ENCODE peak calls at places on chromosomes 4 and X, in nine cellular contexts. One of them, this sample, is unnamed.
A peak's percentile ranks its signal among the peaks of the same experiment; 100 is the strongest.

GRCh38 chrX:47168495-47169073 is 23.6 kb downstream of the RBM10 start:
- DNase-seq in ascending aorta: peak; percentile 34
- DNase-seq in body of pancreas: no peak
- DNase-seq in KG1: no peak
- DNase-seq in stimulated activated CD8-positive, alpha-beta memory T cell treated with anti-CD3 and anti-CD28 coated beads, Interleukin-15, amount 100 ng/mL, for 24 hours: no peak
- DNase-seq in hypothalamus: no peak
- DNase-seq in Karpas-422: no peak
- DNase-seq in NCI-H187 treated with DMSO at 0.1 percent for 48 hours: no peak
- DNase-seq in type B pancreatic cell: no peak
- DNase-seq in this sample: no peak

GRCh38 chr4:188714907-188715306 is 575.7 kb downstream of the TRIML1 start:
- DNase-seq in ascending aorta: no peak
- DNase-seq in NCI-H187 treated with DMSO at 0.1 percent for 48 hours: no peak
- DNase-seq in body of pancreas: no peak
- DNase-seq in Karpas-422: no peak
- DNase-seq in stimulated activated CD8-positive, alpha-beta memory T cell treated with anti-CD3 and anti-CD28 coated beads, Interleukin-15, amount 100 ng/mL, for 24 hours: no peak
- DNase-seq in KG1: no peak
- DNase-seq in hypothalamus: no peak
- DNase-seq in type B pancreatic cell: no peak
- DNase-seq in this sample: no peak

GRCh38 chrX:14010566-14010965 is 19.1 kb downstream of the GEMIN8 start:
- DNase-seq in Karpas-422: no peak
- DNase-seq in body of pancreas: no peak
- DNase-seq in type B pancreatic cell: no peak
- DNase-seq in NCI-H187 treated with DMSO at 0.1 percent for 48 hours: no peak
- DNase-seq in KG1: no peak
- DNase-seq in stimulated activated CD8-positive, alpha-beta memory T cell treated with anti-CD3 and anti-CD28 coated beads, Interleukin-15, amount 100 ng/mL, for 24 hours: no peak
- DNase-seq in ascending aorta: no peak
- DNase-seq in hypothalamus: no peak
- DNase-seq in this sample: no peak

GRCh38 chrX:49915352-49916222 is 6.8 kb upstream of the CLCN5 start:
- DNase-seq in KG1: peak; percentile 2
- DNase-seq in type B pancreatic cell: no peak
- DNase-seq in hypothalamus: peak; percentile 5
- DNase-seq in body of pancreas: peak; percentile 44
- DNase-seq in Karpas-422: peak; percentile 84
- DNase-seq in ascending aorta: peak; percentile 70
- DNase-seq in NCI-H187 treated with DMSO at 0.1 percent for 48 hours: no peak
- DNase-seq in stimulated activated CD8-positive, alpha-beta memory T cell treated with anti-CD3 and anti-CD28 coated beads, Interleukin-15, amount 100 ng/mL, for 24 hours: no peak
- DNase-seq in this sample: no peak

GRCh38 chr4:52234539-52235174 is 183.6 kb downstream of the SPATA18 start:
- DNase-seq in KG1: no peak
- DNase-seq in Karpas-422: peak; percentile 81
- DNase-seq in ascending aorta: no peak
- DNase-seq in type B pancreatic cell: no peak
- DNase-seq in body of pancreas: no peak
- DNase-seq in hypothalamus: no peak
- DNase-seq in stimulated activated CD8-positive, alpha-beta memory T cell treated with anti-CD3 and anti-CD28 coated beads, Interleukin-15, amount 100 ng/mL, for 24 hours: no peak
- DNase-seq in NCI-H187 treated with DMSO at 0.1 percent for 48 hours: peak; percentile 31
- DNase-seq in this sample: no peak

GRCh38 chrX:6732101-6732500 is 197.2 kb upstream of the VCX3A start:
- DNase-seq in NCI-H187 treated with DMSO at 0.1 percent for 48 hours: no peak
- DNase-seq in KG1: no peak
- DNase-seq in stimulated activated CD8-positive, alpha-beta memory T cell treated with anti-CD3 and anti-CD28 coated beads, Interleukin-15, amount 100 ng/mL, for 24 hours: no peak
- DNase-seq in ascending aorta: no peak
- DNase-seq in body of pancreas: no peak
- DNase-seq in Karpas-422: peak; percentile 62
- DNase-seq in hypothalamus: no peak
- DNase-seq in type B pancreatic cell: no peak
- DNase-seq in this sample: no peak

GRCh38 chr4:83109480-83110221 is 4.9 kb downstream of the PLAC8 start:
- DNase-seq in hypothalamus: no peak
- DNase-seq in KG1: no peak
- DNase-seq in NCI-H187 treated with DMSO at 0.1 percent for 48 hours: peak; percentile 11
- DNase-seq in ascending aorta: no peak
- DNase-seq in type B pancreatic cell: peak; percentile 72
- DNase-seq in Karpas-422: no peak
- DNase-seq in body of pancreas: peak; percentile 30
- DNase-seq in stimulated activated CD8-positive, alpha-beta memory T cell treated with anti-CD3 and anti-CD28 coated beads, Interleukin-15, amount 100 ng/mL, for 24 hours: no peak
- DNase-seq in this sample: no peak

GRCh38 chr4:168712316-168712855 is 215.5 kb downstream of the PALLD start:
- DNase-seq in type B pancreatic cell: no peak
- DNase-seq in hypothalamus: no peak
- DNase-seq in stimulated activated CD8-positive, alpha-beta memory T cell treated with anti-CD3 and anti-CD28 coated beads, Interleukin-15, amount 100 ng/mL, for 24 hours: no peak
- DNase-seq in NCI-H187 treated with DMSO at 0.1 percent for 48 hours: no peak
- DNase-seq in KG1: no peak
- DNase-seq in Karpas-422: no peak
- DNase-seq in ascending aorta: no peak
- DNase-seq in body of pancreas: no peak
- DNase-seq in this sample: no peak

GRCh38 chrX:120741452-120741851 is 111.6 kb upstream of the C1GALT1C1 start:
- DNase-seq in ascending aorta: no peak
- DNase-seq in KG1: no peak
- DNase-seq in hypothalamus: no peak
- DNase-seq in stimulated activated CD8-positive, alpha-beta memory T cell treated with anti-CD3 and anti-CD28 coated beads, Interleukin-15, amount 100 ng/mL, for 24 hours: no peak
- DNase-seq in Karpas-422: no peak
- DNase-seq in NCI-H187 treated with DMSO at 0.1 percent for 48 hours: no peak
- DNase-seq in body of pancreas: no peak
- DNase-seq in type B pancreatic cell: no peak
- DNase-seq in this sample: no peak

GRCh38 chr4:11966782-11967181 is 538.1 kb upstream of the HS3ST1 start:
- DNase-seq in NCI-H187 treated with DMSO at 0.1 percent for 48 hours: no peak
- DNase-seq in stimulated activated CD8-positive, alpha-beta memory T cell treated with anti-CD3 and anti-CD28 coated beads, Interleukin-15, amount 100 ng/mL, for 24 hours: no peak
- DNase-seq in ascending aorta: no peak
- DNase-seq in type B pancreatic cell: no peak
- DNase-seq in KG1: no peak
- DNase-seq in hypothalamus: no peak
- DNase-seq in body of pancreas: no peak
- DNase-seq in Karpas-422: no peak
- DNase-seq in this sample: no peak

This sample was measured in anterior cingulate cortex.